ENCODE peak calls at places on chromosomes 11 and 22, in ten cellular contexts. Z is NCI-H774; O is HepG2; M is body of pancreas; N is stimulated activated naive CD4-positive, alpha-beta T cell; Y is head of caudate nucleus; H is GM18507; T is nephron progenitor cell; A is lower lobe of right lung; F is HFF-Myc. I is an unnamed sample.

GRCh38 chr11:62081378-62082291 is 42.2 kb upstream of the INCENP start:
- DNase-seq in Z (peak), O (peak), M (peak), N (peak), Y (peak), H (peak), T (peak), A (peak), F (peak), I (peak)

GRCh38 chr11:73866586-73866996 is 10.1 kb downstream of the COA4 start:
- DNase-seq in Z (no peak), O (peak), M (peak), N (no peak), Y (no peak), H (no peak), T (no peak), A (no peak), F (peak), I (no peak)

GRCh38 chr11:131005829-131006228 is 89.5 kb upstream of the SNX19 start:
- DNase-seq in Z (no peak), O (no peak), M (no peak), N (no peak), Y (no peak), H (no peak), T (no peak), A (no peak), F (no peak), I (no peak)

GRCh38 chr11:10941429-10941828 is 83.6 kb upstream of the ZBED5 start:
- DNase-seq in Z (no peak), O (no peak), M (no peak), N (no peak), Y (no peak), H (no peak), T (no peak), A (no peak), F (no peak), I (no peak)

GRCh38 chr11:72856551-72857342 is 42.5 kb downstream of the ATG16L2 start:
- DNase-seq in Z (no peak), O (no peak), M (no peak), N (no peak), Y (no peak), H (no peak), T (no peak), A (no peak), F (no peak), I (no peak)

GRCh38 chr11:78241475-78241874 is 52.8 kb downstream of the USP35 start:
- DNase-seq in Z (no peak), O (no peak), M (no peak), N (no peak), Y (no peak), H (no peak), T (no peak), A (no peak), F (no peak), I (no peak)

GRCh38 chr11:65014146-65014960 is at the start of gene ARL2:
- DNase-seq in Z (peak), O (peak), M (peak), N (peak), Y (peak), H (peak), T (no peak), A (no peak), F (no peak), I (no peak)

GRCh38 chr22:21003782-21004181 is 1.9 kb upstream of the THAP7 start:
- DNase-seq in Z (no peak), O (no peak), M (no peak), N (no peak), Y (no peak), H (no peak), T (no peak), A (no peak), F (no peak), I (no peak)

GRCh38 chr22:31039393-31039792 is 41.7 kb upstream of the SMTN start:
- DNase-seq in Z (no peak), O (peak), M (peak), N (no peak), Y (no peak), H (no peak), T (no peak), A (no peak), F (peak), I (no peak)

GRCh38 chr11:77560605-77561004 is 29.1 kb upstream of the AQP11 start:
- DNase-seq in Z (no peak), O (peak), M (no peak), N (no peak), Y (no peak), H (no peak), T (no peak), A (no peak), F (peak), I (no peak)

GRCh38 chr11:125348704-125349635 is 147.1 kb downstream of the FEZ1 start:
- DNase-seq in Z (no peak), O (peak), M (peak), N (no peak), Y (peak), H (peak), T (peak), A (peak), F (no peak), I (peak)

GRCh38 chr11:11931461-11932055 is 76.9 kb downstream of the DKK3 start:
- DNase-seq in Z (peak), O (peak), M (peak), N (no peak), Y (no peak), H (no peak), T (no peak), A (no peak), F (peak), I (no peak)

I was measured in T follicular helper cell.